ENCODE peak calls at places on chromosomes 4 and X, in seven cellular contexts. L, K, I, O, W, E and F are unnamed samples.

GRCh38 chr4:145881991-145882390 is 56.6 kb downstream of the ZNF827 start:
- DNase-seq in L (no peak), E (no peak), I (no peak), K (peak), W (no peak), O (no peak), F (peak)

GRCh38 chr4:48127882-48128394 is 6.1 kb downstream of the TXK start:
- DNase-seq in I (peak), O (peak), K (peak), W (peak), L (peak), E (peak), F (peak)

GRCh38 chrX:18997916-18998315 is 14.0 kb upstream of the PHKA2 start:
- DNase-seq in O (peak), K (no peak), E (peak), I (no peak), L (no peak), W (no peak), F (no peak)

GRCh38 chr4:184472540-184473264 is 1.6 kb downstream of the IRF2 start:
- DNase-seq in K (peak), O (peak), E (peak), I (peak), L (peak), W (peak), F (peak)

GRCh38 chrX:45628041-45628440 is 427.4 kb upstream of the DIPK2B start:
- DNase-seq in I (no peak), W (no peak), L (no peak), E (peak), O (peak), K (no peak), F (no peak)

GRCh38 chr4:177673980-177674504 is 231.8 kb upstream of the AGA start:
- DNase-seq in W (no peak), I (no peak), K (no peak), L (no peak), E (no peak), O (no peak), F (no peak)

GRCh38 chr4:23866450-23866849 is 23.4 kb downstream of the PPARGC1A start:
- DNase-seq in W (no peak), E (no peak), I (no peak), K (no peak), L (no peak), O (no peak), F (no peak)

GRCh38 chrX:38126179-38126578 is 94.5 kb downstream of the SRPX start:
- DNase-seq in I (no peak), L (no peak), E (no peak), K (no peak), O (no peak), W (no peak), F (no peak)

GRCh38 chr4:186746581-186746980 is 22.9 kb upstream of the FAT1 start:
- DNase-seq in I (no peak), W (no peak), E (peak), K (no peak), O (no peak), L (no peak), F (no peak)

GRCh38 chrX:110082156-110082555 is 79.2 kb downstream of the TMEM164 start:
- DNase-seq in W (no peak), E (peak), L (no peak), K (no peak), I (no peak), O (peak), F (peak)

GRCh38 chrX:40009462-40009851 is 88.3 kb downstream of the BCOR start:
- DNase-seq in E (peak), K (no peak), O (no peak), L (no peak), W (peak), I (no peak), F (no peak)

GRCh38 chr4:30938956-30939528 is 218.9 kb downstream of the PCDH7 start:
- DNase-seq in I (no peak), E (no peak), O (no peak), K (no peak), L (no peak), W (no peak), F (no peak)

GRCh38 chr4:125187221-125187620 is 127.5 kb upstream of the FAT4 start:
- DNase-seq in E (peak), I (no peak), O (peak), K (no peak), W (no peak), L (no peak), F (no peak)

GRCh38 chrX:22800360-22800759 is 199.4 kb upstream of the DDX53 start:
- DNase-seq in I (no peak), L (no peak), E (peak), O (peak), K (no peak), W (no peak), F (no peak)

GRCh38 chr4:118338981-118339765 is 13.6 kb downstream of the PRSS12 start:
- DNase-seq in K (no peak), O (peak), W (no peak), E (peak), I (no peak), L (no peak), F (no peak)

GRCh38 chrX:118756111-118756510 is 28.7 kb downstream of the IL13RA1 start:
- DNase-seq in L (no peak), O (peak), W (no peak), E (peak), I (no peak), K (no peak), F (no peak)

GRCh38 chr4:180828455-180829018 is 1414.7 kb upstream of the TENM3 start:
- DNase-seq in L (peak), I (peak), K (peak), O (peak), W (no peak), E (peak), F (no peak)

GRCh38 chr4:86306816-86307215 is 53.0 kb downstream of the MAPK10 start:
- DNase-seq in W (no peak), E (peak), L (no peak), I (no peak), O (peak), K (no peak), F (no peak)

GRCh38 chr4:94349193-94349592 is 6.6 kb upstream of the HPGDS start:
- DNase-seq in W (no peak), K (no peak), E (peak), L (no peak), I (no peak), O (no peak), F (no peak)

GRCh38 chrX:85928606-85929005 is 118.8 kb downstream of the CHM start:
- DNase-seq in O (no peak), K (no peak), L (no peak), W (no peak), E (no peak), I (no peak), F (no peak)

GRCh38 chr4:29805871-29806480 is 914.2 kb upstream of the PCDH7 start:
- DNase-seq in I (no peak), E (no peak), O (no peak), K (peak), W (no peak), L (no peak), F (peak)

GRCh38 chrX:118062048-118062789 is 54.4 kb downstream of the KLHL13 start:
- DNase-seq in W (no peak), I (no peak), E (no peak), L (no peak), K (no peak), O (no peak), F (no peak)

GRCh38 chr4:183173580-183174526 is 74.8 kb downstream of the WWC2 start:
- DNase-seq in I (no peak), K (no peak), O (peak), E (peak), L (no peak), W (no peak), F (no peak)